ENCODE peak calls at places on chromosome 7, in ten cellular contexts. N, M, L, P, E, V, Q, T, Z and B are unnamed samples.

GRCh38 chr7:151679868-151680534 is 160.3 kb upstream of the RHEB start:
- DNase-seq in Q (no peak), P (no peak), L (peak), M (no peak), E (no peak), V (no peak), Z (no peak), N (no peak), T (no peak), B (no peak)

GRCh38 chr7:87152897-87153641 is 816 bp downstream of the DMTF1 start:
- DNase-seq in Z (peak), V (peak), M (peak), N (no peak), T (peak), L (peak), Q (peak), E (peak), P (peak), B (no peak)

GRCh38 chr7:155483245-155483644 is 25.3 kb downstream of the EN2 start:
- DNase-seq in T (no peak), E (no peak), L (no peak), Q (no peak), N (no peak), V (no peak), Z (no peak), M (no peak), P (no peak), B (no peak)

GRCh38 chr7:36165059-36165458 is 12.0 kb downstream of the EEPD1 start:
- DNase-seq in L (peak), V (no peak), M (no peak), E (no peak), Q (no peak), N (no peak), P (no peak), T (no peak), Z (no peak), B (no peak)

GRCh38 chr7:141354251-141354650 is 197.0 kb upstream of the AGK start:
- DNase-seq in Z (no peak), L (no peak), M (no peak), E (no peak), N (no peak), V (no peak), T (no peak), P (no peak), Q (no peak), B (no peak)

GRCh38 chr7:153523320-153524015 is 528.7 kb upstream of the DPP6 start:
- DNase-seq in V (no peak), L (no peak), Z (no peak), P (no peak), M (no peak), T (no peak), N (no peak), E (peak), Q (no peak), B (no peak)

GRCh38 chr7:4182605-4183300 is 499.3 kb upstream of the FOXK1 start:
- DNase-seq in E (no peak), Z (no peak), N (no peak), T (no peak), V (no peak), L (no peak), P (no peak), M (no peak), Q (no peak), B (no peak)

GRCh38 chr7:155790666-155791065 is 21.6 kb downstream of the SHH start:
- DNase-seq in T (no peak), M (no peak), E (no peak), V (no peak), L (no peak), N (no peak), P (no peak), Z (no peak), Q (no peak), B (no peak)

GRCh38 chr7:80682744-80683143 is 44.3 kb downstream of the CD36 start:
- DNase-seq in M (no peak), T (no peak), Z (no peak), N (no peak), L (no peak), Q (no peak), E (no peak), P (no peak), V (no peak), B (no peak)

GRCh38 chr7:1749351-1749863 is 79.3 kb downstream of the ELFN1 start:
- DNase-seq in L (no peak), Q (no peak), E (no peak), T (no peak), N (no peak), P (no peak), V (no peak), M (no peak), Z (no peak), B (no peak)

GRCh38 chr7:90752051-90752450 is 155.9 kb downstream of the CDK14 start:
- DNase-seq in P (no peak), Z (no peak), E (no peak), N (no peak), T (no peak), V (no peak), Q (no peak), M (no peak), L (peak), B (no peak)

GRCh38 chr7:79290841-79291497 is 162.5 kb downstream of the MAGI2 start:
- DNase-seq in E (no peak), Z (no peak), N (no peak), Q (peak), L (peak), T (peak), V (no peak), M (no peak), P (no peak), B (no peak)

GRCh38 chr7:2940466-2940865 is 96.4 kb upstream of the GNA12 start:
- DNase-seq in Q (no peak), E (no peak), L (no peak), V (no peak), T (no peak), M (no peak), P (no peak), N (no peak), Z (no peak), B (no peak)

GRCh38 chr7:33195264-33195663 is 65.9 kb downstream of the BBS9 start:
- DNase-seq in V (no peak), L (peak), M (no peak), Q (peak), Z (no peak), E (no peak), P (no peak), T (peak), N (no peak), B (no peak)

GRCh38 chr7:143048827-143049226 is 3.3 kb upstream of the OR6V1 start:
- DNase-seq in L (peak), M (no peak), Z (no peak), Q (no peak), V (no peak), E (no peak), N (no peak), P (no peak), T (no peak), B (no peak)

GRCh38 chr7:1937252-1937605 is 267.2 kb downstream of the ELFN1 start:
- DNase-seq in N (no peak), T (no peak), M (no peak), Q (no peak), P (peak), V (no peak), L (no peak), E (no peak), Z (no peak), B (no peak)

GRCh38 chr7:152924238-152924637 is 164.7 kb downstream of the ACTR3B start:
- DNase-seq in L (no peak), P (no peak), V (no peak), T (no peak), Z (no peak), M (no peak), Q (no peak), N (no peak), E (no peak), B (no peak)

GRCh38 chr7:24894670-24895221 is 85.2 kb downstream of the OSBPL3 start:
- DNase-seq in N (no peak), V (no peak), L (no peak), M (no peak), Q (no peak), P (no peak), E (no peak), T (no peak), Z (no peak), B (no peak)

GRCh38 chr7:50211306-50212015 is 93.1 kb upstream of the IKZF1 start:
- DNase-seq in E (no peak), P (no peak), V (no peak), Z (no peak), M (no peak), Q (no peak), T (no peak), L (no peak), N (no peak), B (no peak)

GRCh38 chr7:159226303-159226702 is 81.6 kb upstream of the VIPR2 start:
- DNase-seq in V (no peak), Z (no peak), L (no peak), E (no peak), P (no peak), M (no peak), N (no peak), Q (no peak), T (no peak), B (no peak)

GRCh38 chr7:20998309-20998708 is 211.6 kb upstream of the SP8 start:
- DNase-seq in Q (no peak), M (no peak), N (no peak), P (no peak), T (peak), E (no peak), V (no peak), Z (no peak), L (peak), B (no peak)

GRCh38 chr7:6057316-6058128 is 26.3 kb downstream of the ANKRD61 start:
- DNase-seq in L (no peak), Q (no peak), T (no peak), P (no peak), V (no peak), M (no peak), N (no peak), Z (no peak), E (no peak), B (no peak)

GRCh38 chr7:35707422-35707821 is 12.5 kb upstream of the HERPUD2 start:
- DNase-seq in M (no peak), V (no peak), E (no peak), N (no peak), Q (no peak), L (no peak), P (no peak), T (no peak), Z (no peak), B (no peak)

GRCh38 chr7:124489082-124489819 is 276.3 kb downstream of the GPR37 start:
- DNase-seq in V (no peak), L (no peak), E (no peak), Z (no peak), Q (no peak), N (no peak), P (no peak), T (no peak), M (no peak), B (no peak)

GRCh38 chr7:117086788-117087187 is 133.5 kb downstream of the ST7 start:
- DNase-seq in V (no peak), N (no peak), Z (no peak), E (no peak), M (no peak), T (no peak), L (no peak), Q (no peak), P (no peak), B (no peak)

GRCh38 chr7:148856891-148857290 is 27.2 kb downstream of the EZH2 start:
- DNase-seq in L (no peak), T (no peak), V (no peak), Z (no peak), N (no peak), P (no peak), M (no peak), Q (no peak), E (no peak), B (no peak)

GRCh38 chr7:27139335-27140107 is 4.0 kb downstream of the HOXA5 start:
- DNase-seq in T (no peak), L (no peak), E (no peak), Z (peak), P (peak), N (peak), Q (no peak), V (no peak), M (no peak), B (no peak)

GRCh38 chr7:6252748-6253147 is 19.7 kb downstream of the CYTH3 start:
- DNase-seq in M (no peak), P (no peak), N (no peak), Z (no peak), T (no peak), E (no peak), L (no peak), V (no peak), Q (no peak), B (no peak)

GRCh38 chr7:65475734-65476319 is 102.2 kb downstream of the ZNF92 start:
- DNase-seq in V (no peak), T (peak), N (no peak), Z (no peak), Q (no peak), M (no peak), P (no peak), E (no peak), L (peak), B (no peak)

GRCh38 chr7:129285195-129285594 is 60.4 kb downstream of the AHCYL2 start:
- DNase-seq in T (no peak), M (no peak), V (no peak), P (no peak), Q (no peak), E (no peak), L (no peak), Z (no peak), N (no peak), B (no peak)

GRCh38 chr7:99393363-99394187 is 14.8 kb downstream of the PDAP1 start:
- DNase-seq in T (no peak), Z (peak), V (peak), Q (no peak), P (no peak), M (peak), L (no peak), E (peak), N (no peak), B (peak)

GRCh38 chr7:139772115-139772514 is 5.7 kb downstream of the HIPK2 start:
- DNase-seq in Q (no peak), P (no peak), V (no peak), M (peak), Z (no peak), E (no peak), L (no peak), T (no peak), N (no peak), B (no peak)

GRCh38 chr7:260441-261281 is 29.3 kb upstream of the FOXL3 start:
- DNase-seq in Q (no peak), M (no peak), V (no peak), Z (no peak), N (no peak), T (no peak), E (no peak), L (no peak), P (peak), B (no peak)

GRCh38 chr7:45163692-45164052 is 6.1 kb downstream of the RAMP3 start:
- DNase-seq in M (no peak), Z (no peak), Q (no peak), E (no peak), V (no peak), P (no peak), T (no peak), N (no peak), L (no peak), B (no peak)

GRCh38 chr7:159026271-159027047 is 118.2 kb downstream of the VIPR2 start:
- DNase-seq in N (no peak), V (peak), M (peak), Z (peak), Q (no peak), P (no peak), T (no peak), E (peak), L (no peak), B (no peak)

GRCh38 chr7:117875566-117875965 is 2.3 kb upstream of the CTTNBP2 start:
- DNase-seq in Q (peak), M (no peak), P (no peak), Z (no peak), E (no peak), T (no peak), N (no peak), L (no peak), V (no peak), B (no peak)

GRCh38 chr7:76047305-76047810 is 442 bp downstream of the STYXL1 start:
- DNase-seq in P (no peak), L (peak), N (no peak), M (no peak), V (no peak), Z (no peak), Q (no peak), T (peak), E (no peak), B (no peak)

DNA sequence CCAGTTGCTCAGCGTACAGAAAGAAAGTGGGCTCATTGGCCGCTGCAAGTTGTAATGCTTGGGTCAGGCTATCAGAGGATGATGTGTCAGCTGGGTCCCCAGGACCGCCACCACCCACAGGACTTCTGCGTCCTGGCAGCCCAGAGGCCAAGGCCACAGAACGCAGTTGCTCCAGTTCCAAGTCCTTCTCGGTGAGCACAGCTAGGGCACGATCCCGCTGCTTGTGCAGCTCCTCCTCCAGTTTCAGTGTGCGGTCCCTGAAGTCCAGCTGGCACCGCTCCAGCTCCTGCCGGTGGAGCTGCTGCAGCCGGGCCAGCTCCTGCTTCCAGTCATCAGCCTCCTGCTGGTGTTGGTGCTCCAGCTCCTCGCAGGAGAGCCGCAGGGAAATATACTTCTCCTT is 3.0 kb downstream of the GCC1 start:
- DNase-seq in Z (no peak), L (no peak), T (no peak), P (no peak), E (peak), Q (no peak), N (no peak), M (peak), V (peak), B (no peak)
- TF ChIP-seq CTCF in Z (no peak), L (no peak), T (no peak), P (no peak), E (no peak), Q (no peak), N (no peak), M (no peak), V (no peak), B (no peak)

GRCh38 chr7:112554591-112554990 is 73.8 kb downstream of the LSMEM1 start:
- DNase-seq in E (no peak), Q (no peak), V (no peak), T (no peak), L (no peak), M (no peak), N (no peak), P (no peak), Z (no peak), B (no peak)
- TF ChIP-seq CTCF in E (no peak), Q (no peak), V (no peak), T (no peak), L (no peak), M (no peak), N (no peak), P (no peak), Z (no peak), B (no peak)

GRCh38 chr7:69892790-69893189 is 294.5 kb downstream of the AUTS2 start:
- DNase-seq in M (no peak), V (no peak), Z (no peak), Q (no peak), P (no peak), E (no peak), N (no peak), L (no peak), T (no peak), B (no peak)
- TF ChIP-seq CTCF in M (no peak), V (no peak), Z (no peak), Q (no peak), P (no peak), E (no peak), N (no peak), L (no peak), T (no peak), B (peak)

GRCh38 chr7:106895246-106895864 is 30.3 kb downstream of the PIK3CG start:
- DNase-seq in Q (no peak), V (no peak), Z (no peak), T (no peak), L (no peak), E (no peak), N (no peak), M (no peak), P (peak), B (no peak)
- TF ChIP-seq CTCF in Q (no peak), V (no peak), Z (no peak), T (no peak), L (no peak), E (no peak), N (no peak), M (no peak), P (no peak), B (no peak)